ENCODE peak calls at places on chromosome 4, in four cellular contexts. K is GM23248, T is mucosa of descending colon, U is ovary. V is an unnamed sample.

GRCh38 chr4:37826282-37827029 is at the start of gene PGM2:
- DNase-seq in K (peak; percentile 87), T (peak; percentile 92), U (peak; percentile 86), V (peak; percentile 95)

GRCh38 chr4:140754918-140755810 is 1.0 kb downstream of the TBC1D9 start:
- DNase-seq in K (peak; percentile 20), U (no peak), T (no peak), V (no peak)

GRCh38 chr4:169270156-169270809 is 473 bp downstream of the SH3RF1 start:
- DNase-seq in U (peak; percentile 68), K (peak; percentile 61), T (peak; percentile 57), V (peak; percentile 92)

GRCh38 chr4:30847958-30848357 is 127.8 kb downstream of the PCDH7 start:
- DNase-seq in U (no peak), T (no peak), K (no peak), V (no peak)

GRCh38 chr4:186081202-186081807 is 12.3 kb downstream of the TLR3 start:
- DNase-seq in K (no peak), T (no peak), U (no peak), V (no peak)

GRCh38 chr4:183394166-183394951 is 50.1 kb upstream of the CDKN2AIP start:
- DNase-seq in T (no peak), K (no peak), U (no peak), V (no peak)

GRCh38 chr4:22969314-22969896 is 276.7 kb downstream of the GBA3 start:
- DNase-seq in T (peak; percentile 23), K (peak; percentile 25), U (no peak), V (no peak)

GRCh38 chr4:4204401-4204745 is 22.4 kb downstream of the OTOP1 start:
- DNase-seq in K (no peak), T (no peak), U (no peak), V (no peak)

GRCh38 chr4:122104184-122104583 is 47.9 kb upstream of the BLTP1 start:
- DNase-seq in K (no peak), U (no peak), T (no peak), V (no peak)

GRCh38 chr4:23876418-23877089 is 13.3 kb downstream of the PPARGC1A start:
- DNase-seq in T (peak; percentile 42), U (no peak), K (no peak), V (no peak)

GRCh38 chr4:112183252-112183651 is 38.0 kb downstream of the FAM241A start:
- DNase-seq in T (no peak), K (peak; percentile 19), U (no peak), V (no peak)

GRCh38 chr4:73329300-73329699 is 70.7 kb upstream of the ANKRD17 start:
- DNase-seq in T (no peak), K (no peak), U (no peak), V (no peak)

GRCh38 chr4:7798215-7798995 is 141.3 kb downstream of the AFAP1 start:
- DNase-seq in T (no peak), U (no peak), K (peak; percentile 63), V (no peak)

GRCh38 chr4:112736718-112737135 is 99.8 kb downstream of the LARP7 start:
- DNase-seq in T (no peak), K (no peak), U (no peak), V (no peak)

GRCh38 chr4:162241857-162242256 is 78.1 kb upstream of the FSTL5 start:
- DNase-seq in T (peak; percentile 29), K (no peak), U (no peak), V (no peak)

GRCh38 chr4:113411496-113411938 is 350.0 kb downstream of the CAMK2D start:
- DNase-seq in T (peak; percentile 8), U (no peak), K (peak; percentile 87), V (no peak)

GRCh38 chr4:6885953-6886557 is 23.6 kb upstream of the TBC1D14 start:
- DNase-seq in T (peak; percentile 36), U (no peak), K (peak; percentile 90), V (peak; percentile 88)

GRCh38 chr4:22668301-22668700 is 24.4 kb upstream of the GBA3 start:
- DNase-seq in T (no peak), K (peak; percentile 41), U (no peak), V (no peak)

GRCh38 chr4:37043342-37043741 is 201.2 kb upstream of the NWD2 start:
- DNase-seq in K (no peak), T (no peak), U (no peak), V (no peak)

GRCh38 chr4:185998791-185999190 is 70.2 kb upstream of the TLR3 start:
- DNase-seq in K (no peak), U (no peak), T (no peak), V (no peak)

GRCh38 chr4:125390126-125390525 is 75.4 kb downstream of the FAT4 start:
- DNase-seq in K (peak; percentile 95), U (no peak), T (no peak), V (no peak)

GRCh38 chr4:35652197-35652596 is 592.1 kb downstream of the ARAP2 start:
- DNase-seq in K (no peak), T (no peak), U (no peak), V (no peak)

GRCh38 chr4:74501579-74501978 is 56.6 kb downstream of the AREG start:
- DNase-seq in K (peak; percentile 78), T (no peak), U (no peak), V (no peak)

GRCh38 chr4:124943145-124943889 is 230.8 kb upstream of the ANKRD50 start:
- DNase-seq in K (peak; percentile 75), U (no peak), T (no peak), V (no peak)

GRCh38 chr4:19152264-19152663 is 1099.4 kb upstream of the SLIT2 start:
- DNase-seq in U (no peak), K (no peak), T (no peak), V (no peak)

GRCh38 chr4:174490356-174490969 is 31.8 kb downstream of the HPGD start:
- DNase-seq in T (no peak), U (no peak), K (peak; percentile 30), V (no peak)

GRCh38 chr4:4633431-4633830 is 91.6 kb upstream of the STX18 start:
- DNase-seq in U (no peak), T (no peak), K (peak; percentile 22), V (no peak)

GRCh38 chr4:5524900-5525299 is 183.5 kb downstream of the EVC2 start:
- DNase-seq in T (peak; percentile 2), K (peak; percentile 33), U (no peak), V (no peak)

GRCh38 chr4:15653864-15654391 is 1.2 kb downstream of the FBXL5 start:
- DNase-seq in U (no peak), T (no peak), K (peak; percentile 77), V (no peak)

GRCh38 chr4:15651682-15652081 is 3.5 kb downstream of the FBXL5 start:
- DNase-seq in T (no peak), K (peak; percentile 9), U (no peak), V (no peak)

GRCh38 chr4:15649914-15650545 is 5.1 kb downstream of the FBXL5 start:
- DNase-seq in K (peak; percentile 70), U (no peak), T (peak; percentile 54), V (no peak)

GRCh38 chr4:15653430-15653829 is 1.7 kb downstream of the FBXL5 start:
- DNase-seq in U (no peak), K (no peak), T (no peak), V (no peak)

GRCh38 chr4:15652191-15652590 is 3.0 kb downstream of the FBXL5 start:
- DNase-seq in K (peak; percentile 16), T (no peak), U (no peak), V (no peak)
- H3K4me1 ChIP-seq in K (peaks cover 42% of the 10 kb centered on the region), T (peaks cover 39% of the 10 kb centered on the region), U (peaks cover 10% of the 10 kb centered on the region), V (peaks cover 1% of the 10 kb centered on the region)

GRCh38 chr4:71232846-71233245 is 106.0 kb upstream of the SLC4A4 start:
- DNase-seq in K (no peak), T (no peak), U (no peak), V (no peak)
- H3K4me1 ChIP-seq in K (peaks cover 17% of the 10 kb centered on the region), T (peaks cover 39% of the 10 kb centered on the region), U (peaks cover 2% of the 10 kb centered on the region), V (peaks cover 4% of the 10 kb centered on the region)

GRCh38 chr4:184816962-184817361 is 8.8 kb downstream of the ACSL1 start:
- DNase-seq in K (no peak), U (no peak), T (no peak), V (no peak)
- H3K4me1 ChIP-seq in K (peaks cover 15% of the 10 kb centered on the region), U (peaks cover 5% of the 10 kb centered on the region), T (peaks cover 17% of the 10 kb centered on the region), V (peaks cover 13% of the 10 kb centered on the region)

GRCh38 chr4:40256329-40256728 is 59.5 kb downstream of the RHOH start:
- DNase-seq in T (no peak), U (no peak), K (no peak), V (no peak)
- H3K4me1 ChIP-seq in T (no peaks in the 10 kb centered on the region), U (no peaks in the 10 kb centered on the region), K (peaks cover 25% of the 10 kb centered on the region), V (no peaks in the 10 kb centered on the region)

DNA sequence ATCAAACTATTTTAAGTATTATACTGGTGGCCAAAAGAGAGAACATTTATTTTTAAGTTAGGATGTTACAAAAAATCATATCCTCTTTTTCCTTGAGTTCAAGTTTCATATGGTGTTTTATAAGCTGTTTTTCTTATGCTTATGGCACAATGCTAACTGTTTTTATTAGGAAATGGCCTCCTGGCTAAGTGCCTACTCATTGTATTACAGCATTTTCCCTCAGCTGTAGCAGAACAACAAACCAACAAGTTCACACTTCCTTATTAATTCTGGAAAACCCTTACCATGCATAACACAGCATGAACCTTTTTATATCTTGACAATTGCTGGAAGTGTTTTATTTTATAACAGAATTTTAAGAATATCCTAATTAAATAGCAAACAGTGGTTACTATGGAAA is 165.9 kb downstream of the GASK1B start:
- DNase-seq in T (peak; percentile 30), K (peak; percentile 27), U (no peak), V (no peak)
- H3K4me1 ChIP-seq in T (no peaks in the 10 kb centered on the region), K (no peaks in the 10 kb centered on the region), U (peaks cover 18% of the 10 kb centered on the region), V (peaks cover 5% of the 10 kb centered on the region)

GRCh38 chr4:48727666-48728459 is 52.2 kb downstream of the FRYL start:
- DNase-seq in K (no peak), U (no peak), T (no peak), V (no peak)

GRCh38 chr4:48722509-48723446 is 57.3 kb downstream of the FRYL start:
- DNase-seq in U (no peak), T (no peak), K (peak; percentile 22), V (no peak)

GRCh38 chr4:48720459-48720858 is 59.6 kb downstream of the FRYL start:
- DNase-seq in T (no peak), K (no peak), U (no peak), V (no peak)

GRCh38 chr4:48725414-48725813 is 54.7 kb downstream of the FRYL start:
- DNase-seq in T (no peak), K (no peak), U (no peak), V (no peak)
- H3K4me1 ChIP-seq in T (peaks cover 6% of the 10 kb centered on the region), K (peaks cover 24% of the 10 kb centered on the region), U (peaks cover 10% of the 10 kb centered on the region), V (peaks cover 10% of the 10 kb centered on the region)

DNA sequence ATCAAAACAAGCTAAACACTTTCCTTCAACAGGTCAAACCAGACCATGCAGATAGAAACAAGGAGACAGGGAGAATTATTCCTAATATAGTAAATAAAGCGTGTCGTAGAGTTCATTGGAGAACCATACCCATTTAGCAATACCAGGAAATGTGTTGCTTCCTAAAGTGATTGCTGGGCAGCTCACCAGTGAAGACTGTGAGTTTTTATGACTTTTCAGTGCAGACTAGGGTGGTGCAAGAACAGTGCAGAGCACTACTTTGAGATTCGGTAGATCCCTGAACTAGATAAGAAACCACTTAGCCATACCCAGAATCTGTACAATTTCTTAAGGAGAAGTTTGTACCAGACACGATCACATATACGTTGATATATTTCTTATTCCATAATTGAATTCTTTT is 87.4 kb downstream of the EMCN start:
- DNase-seq in T (no peak), K (no peak), U (no peak), V (no peak)
- H3K4me1 ChIP-seq in T (no peaks in the 10 kb centered on the region), K (peaks cover 9% of the 10 kb centered on the region), U (no peaks in the 10 kb centered on the region), V (peaks cover 2% of the 10 kb centered on the region)